ENCODE peak calls at places on chromosomes 7 and 10, in seven cellular contexts. X is effector CD4-positive, alpha-beta T cell; T is effector memory CD4-positive, alpha-beta T cell; Z is sigmoid colon; Q is NCI-H345; H is OCI-M1; M is neural crest cell. N is an unnamed sample.

GRCh38 chr10:102230861-102231356 is 4.8 kb downstream of the ELOVL3 start:
- DNase-seq in X (peak; percentile 29), T (no peak), Q (peak; percentile 18), M (no peak), H (no peak), Z (no peak), N (peak; percentile 59)

GRCh38 chr10:72276421-72277339 is 3.0 kb downstream of the DDIT4 start:
- DNase-seq in Z (no peak), T (no peak), X (no peak), M (no peak), H (peak; percentile 97), Q (peak; percentile 12), N (no peak)

GRCh38 chr10:77510294-77510693 is 127.3 kb downstream of the KCNMA1 start:
- DNase-seq in T (no peak), M (no peak), Z (no peak), Q (no peak), H (no peak), X (no peak), N (no peak)

GRCh38 chr7:111678281-111678680 is 116.0 kb upstream of the IMMP2L start:
- DNase-seq in Z (no peak), T (no peak), Q (no peak), M (no peak), X (no peak), H (no peak), N (no peak)

GRCh38 chr7:80224416-80224815 is 89.8 kb downstream of the GNAI1 start:
- DNase-seq in M (no peak), Z (no peak), X (no peak), Q (no peak), T (no peak), H (peak; percentile 61), N (no peak)

GRCh38 chr10:107409517-107409916 is 245.0 kb upstream of the SORCS1 start:
- DNase-seq in M (no peak), X (no peak), Z (no peak), H (peak; percentile 75), T (no peak), Q (no peak), N (no peak)

GRCh38 chr7:94605031-94605430 is 50.9 kb downstream of the SGCE start:
- DNase-seq in Q (no peak), T (no peak), Z (no peak), X (no peak), M (no peak), H (no peak), N (no peak)

GRCh38 chr10:132036887-132037675 is 28.7 kb upstream of the JAKMIP3 start:
- DNase-seq in Q (no peak), X (no peak), M (no peak), Z (no peak), H (no peak), T (no peak), N (no peak)

GRCh38 chr7:135775230-135775629 is 26.6 kb upstream of the FAM180A start:
- DNase-seq in Q (no peak), T (no peak), Z (no peak), X (no peak), M (no peak), H (no peak), N (no peak)

GRCh38 chr7:76356823-76357222 is 2.0 kb downstream of the YWHAG start:
- DNase-seq in Q (peak; percentile 17), T (no peak), X (no peak), M (no peak), Z (peak; percentile 40), H (peak; percentile 35), N (no peak)

GRCh38 chr7:99525713-99526440 is 21.4 kb downstream of the ZKSCAN5 start:
- DNase-seq in X (no peak), Z (no peak), H (peak; percentile 63), T (no peak), Q (no peak), M (no peak), N (no peak)

GRCh38 chr10:57579926-57580325 is 687.8 kb downstream of the IPMK start:
- DNase-seq in H (peak; percentile 46), X (no peak), Z (no peak), T (no peak), M (no peak), Q (peak; percentile 37), N (no peak)

GRCh38 chr7:14457567-14458453 is 444.7 kb downstream of the DGKB start:
- DNase-seq in Q (peak; percentile 71), H (peak; percentile 78), X (peak; percentile 9), T (no peak), M (peak; percentile 78), Z (peak; percentile 69), N (peak; percentile 57)

GRCh38 chr10:3623746-3624145 is 161.3 kb downstream of the KLF6 start:
- DNase-seq in H (no peak), M (no peak), Q (no peak), Z (no peak), T (no peak), X (no peak), N (no peak)

GRCh38 chr7:25460426-25460825 is 232.1 kb upstream of the NPVF start:
- DNase-seq in M (no peak), Q (no peak), X (no peak), Z (no peak), H (peak; percentile 16), T (no peak), N (no peak)

GRCh38 chr7:155752756-155753445 is 59.4 kb downstream of the SHH start:
- DNase-seq in Q (no peak), M (no peak), X (no peak), H (no peak), T (no peak), Z (peak; percentile 36), N (no peak)

GRCh38 chr7:150801946-150802771 is 1.6 kb downstream of the TMEM176A start:
- DNase-seq in M (no peak), H (no peak), Q (peak; percentile 79), Z (no peak), X (no peak), T (no peak), N (no peak)